ENCODE peak calls at places on chromosomes 7 and 10, in six cellular contexts. N, R, K, L, H and U are unnamed samples.
A peak's percentile ranks its signal among the peaks of the same experiment; 100 is the strongest.

GRCh38 chr7:100119701-100120517 is 475 bp downstream of the CNPY4 start:
- DNase-seq in H (peak; percentile 59), L (peak; percentile 66), R (no peak), K (peak; percentile 90), N (peak; percentile 61), U (peak; percentile 46)

GRCh38 chr10:108358912-108359311 is 1194.4 kb upstream of the SORCS1 start:
- DNase-seq in K (no peak), H (no peak), R (peak; percentile 52), L (no peak), N (peak; percentile 86), U (peak; percentile 88)

GRCh38 chr10:88181902-88182671 is 318.7 kb downstream of the PTEN start:
- DNase-seq in N (no peak), R (no peak), K (no peak), H (no peak), L (no peak), U (no peak)

GRCh38 chr7:144812379-144813283 is 23.2 kb downstream of the TPK1 start:
- DNase-seq in N (no peak), R (no peak), H (no peak), K (no peak), L (no peak), U (no peak)

GRCh38 chr10:112804036-112804435 is 146.0 kb upstream of the TCF7L2 start:
- DNase-seq in H (no peak), K (peak; percentile 77), L (peak; percentile 71), R (no peak), N (no peak), U (no peak)

GRCh38 chr7:100875356-100875751 is 451 bp downstream of the SRRT start:
- DNase-seq in H (no peak), K (no peak), R (no peak), N (no peak), L (no peak), U (peak; percentile 25)

GRCh38 chr10:121949473-121949872 is 21.6 kb upstream of the ATE1 start:
- DNase-seq in N (no peak), L (no peak), R (no peak), K (no peak), H (no peak), U (no peak)

GRCh38 chr7:132500727-132501410 is 75.4 kb downstream of the PLXNA4 start:
- DNase-seq in K (peak; percentile 84), N (peak; percentile 83), L (peak; percentile 34), R (no peak), H (no peak), U (peak; percentile 29)

GRCh38 chr7:70812511-70812910 is 319.4 kb upstream of the GALNT17 start:
- DNase-seq in H (no peak), R (no peak), L (no peak), N (no peak), K (no peak), U (no peak)

GRCh38 chr7:138468244-138469123 is 8.4 kb downstream of the TRIM24 start:
- DNase-seq in K (no peak), N (peak; percentile 52), R (no peak), L (no peak), H (no peak), U (no peak)

GRCh38 chr10:22894714-22895113 is 33.1 kb upstream of the ARMC3 start:
- DNase-seq in L (no peak), N (no peak), H (no peak), R (peak; percentile 19), K (no peak), U (peak; percentile 20)

GRCh38 chr7:127504715-127505114 is 80.7 kb downstream of the GCC1 start:
- DNase-seq in K (peak; percentile 88), H (peak; percentile 2), L (peak; percentile 20), R (no peak), N (peak; percentile 30), U (peak; percentile 16)

GRCh38 chr7:25586513-25586912 is 358.2 kb upstream of the NPVF start:
- DNase-seq in K (no peak), R (no peak), N (no peak), L (no peak), H (no peak), U (no peak)

GRCh38 chr10:29501692-29502091 is 133.1 kb downstream of the SVIL start:
- DNase-seq in H (no peak), K (no peak), N (peak; percentile 59), L (no peak), R (peak; percentile 61), U (peak; percentile 90)

GRCh38 chr10:26334932-26335573 is 103.1 kb upstream of the APBB1IP start:
- DNase-seq in K (peak; percentile 88), R (peak; percentile 12), L (peak; percentile 45), H (peak; percentile 40), N (peak; percentile 71), U (peak; percentile 66)

GRCh38 chr10:80537086-80537704 is 507 bp upstream of the SH2D4B start:
- DNase-seq in K (no peak), N (no peak), R (no peak), L (peak; percentile 7), H (no peak), U (no peak)

GRCh38 chr10:51643734-51644133 is 55.7 kb downstream of the CSTF2T start:
- DNase-seq in H (no peak), N (no peak), R (no peak), L (no peak), K (no peak), U (no peak)

GRCh38 chr7:10474048-10474447 is 499.6 kb upstream of the PHF14 start:
- DNase-seq in R (no peak), H (no peak), N (peak; percentile 8), K (no peak), L (no peak), U (peak; percentile 48)

GRCh38 chr10:9796567-9796966 is 1221.1 kb upstream of the CELF2 start:
- DNase-seq in H (no peak), N (no peak), R (no peak), L (no peak), K (no peak), U (no peak)

GRCh38 chr7:33534830-33535229 is 370.5 kb upstream of the BMPER start:
- DNase-seq in H (no peak), N (peak; percentile 42), K (peak; percentile 48), L (no peak), R (no peak), U (no peak)

GRCh38 chr10:94279835-94280709 is 82.7 kb downstream of the NOC3L start:
- DNase-seq in N (peak; percentile 73), R (peak; percentile 31), K (peak; percentile 90), H (peak; percentile 70), L (peak; percentile 27), U (peak; percentile 59)

GRCh38 chr10:94370501-94370900 is 7.8 kb upstream of the NOC3L start:
- DNase-seq in L (no peak), H (no peak), K (no peak), R (no peak), N (no peak), U (no peak)

GRCh38 chr10:6399241-6399701 is 180.8 kb downstream of the PRKCQ start:
- DNase-seq in L (peak; percentile 45), N (no peak), K (no peak), R (peak; percentile 61), H (no peak), U (peak; percentile 50)

GRCh38 chr7:46764100-46764941 is 817.6 kb downstream of the TNS3 start:
- DNase-seq in N (peak; percentile 97), H (no peak), K (no peak), R (peak; percentile 85), L (peak; percentile 31), U (peak; percentile 99)

GRCh38 chr7:36085096-36085495 is 68.0 kb upstream of the EEPD1 start:
- DNase-seq in H (no peak), N (no peak), K (no peak), L (no peak), R (no peak), U (no peak)

GRCh38 chr10:29980084-29980483 is 79.3 kb downstream of the JCAD start:
- DNase-seq in H (no peak), K (no peak), L (no peak), R (no peak), N (peak; percentile 46), U (peak; percentile 77)

GRCh38 chr10:16787361-16787791 is 29.8 kb downstream of the RSU1 start:
- DNase-seq in R (no peak), N (no peak), H (no peak), K (no peak), L (no peak), U (no peak)

GRCh38 chr10:84665883-84666463 is 337.6 kb downstream of the CCSER2 start:
- DNase-seq in L (peak; percentile 25), H (no peak), K (peak; percentile 86), N (no peak), R (no peak), U (peak; percentile 53)
- TF ChIP-seq CTCF in L (peak; percentile 44), H (peak; percentile 52), K (peak; percentile 92), N (no peak), R (peak; percentile 17), U (peak; percentile 30)

GRCh38 chr7:38637957-38638356 is 6.8 kb upstream of the AMPH start:
- DNase-seq in N (no peak), H (no peak), R (no peak), L (no peak), K (no peak), U (no peak)

GRCh38 chr7:38628630-38629385 is 2.4 kb downstream of the AMPH start:
- DNase-seq in H (no peak), N (peak; percentile 15), K (no peak), R (peak; percentile 2), L (no peak), U (peak; percentile 5)

GRCh38 chr7:38630720-38631673 is at the start of gene AMPH:
- DNase-seq in L (peak; percentile 32), R (no peak), N (peak; percentile 44), H (peak; percentile 71), K (peak; percentile 93), U (peak; percentile 37)

GRCh38 chr7:38629621-38630020 is 1.6 kb downstream of the AMPH start:
- DNase-seq in L (no peak), N (no peak), K (no peak), H (no peak), R (no peak), U (no peak)

GRCh38 chr7:38632411-38632810 is 1.2 kb upstream of the AMPH start:
- DNase-seq in N (no peak), R (no peak), K (no peak), H (no peak), L (no peak), U (no peak)
- TF ChIP-seq CTCF in N (no peak), R (no peak), K (peak; percentile 70), H (no peak), L (no peak), U (no peak)

DNA sequence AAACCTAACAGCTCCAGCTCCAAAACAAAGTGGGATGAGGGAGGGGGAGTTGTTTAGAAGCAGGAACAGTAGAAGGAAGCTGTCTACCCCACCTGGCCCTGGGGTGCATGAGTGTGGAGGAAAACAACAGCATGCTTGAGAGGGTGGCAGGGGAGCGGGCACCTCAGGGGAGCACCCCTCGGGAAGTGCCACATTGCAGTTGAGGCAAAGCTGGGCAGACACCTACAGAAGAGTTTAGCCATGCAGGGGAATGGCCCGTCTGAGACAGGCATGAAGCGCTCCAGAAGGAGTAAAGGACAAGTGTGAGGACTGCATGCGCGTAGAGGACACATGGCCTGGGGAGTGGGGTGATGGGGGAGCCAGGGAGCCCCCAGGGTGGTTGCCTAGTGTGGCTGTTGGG is 18.1 kb downstream of the CHAT start:
- DNase-seq in N (no peak), L (no peak), R (no peak), K (no peak), H (no peak), U (no peak)
- TF ChIP-seq CTCF in N (no peak), L (no peak), R (no peak), K (no peak), H (no peak), U (no peak)

DNA sequence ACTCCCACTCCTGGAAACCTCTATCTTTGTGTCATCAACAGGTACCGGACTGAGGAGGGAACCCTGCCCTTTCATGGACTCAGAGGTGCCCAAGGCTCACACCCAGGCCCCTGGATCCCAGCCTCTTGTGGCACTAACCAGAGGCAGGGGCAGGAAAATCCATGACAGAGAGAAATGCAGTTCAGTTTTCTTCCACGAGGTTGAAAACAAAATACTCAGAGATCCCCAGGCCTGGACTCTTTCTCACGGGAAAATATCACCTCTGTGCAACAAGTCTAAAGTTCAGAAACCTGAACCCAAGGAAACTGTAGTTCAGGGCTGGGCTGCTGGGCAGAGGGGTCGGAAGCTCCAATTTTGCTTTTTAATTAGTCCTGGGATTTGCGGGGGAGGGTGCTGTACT is 21.4 kb upstream of the OPN4 start:
- DNase-seq in K (no peak), N (no peak), R (no peak), H (no peak), L (no peak), U (no peak)
- TF ChIP-seq CTCF in K (no peak), N (no peak), R (no peak), H (peak; percentile 26), L (no peak), U (no peak)